ENCODE peak calls at places on chromosomes 16 and 17, in seven cellular contexts. W is body of pancreas, R is dermis microvascular lymphatic vessel endothelial cell, T is glutamatergic neuron, A is adrenal gland, C is AG10803, J is ACHN. B is an unnamed sample.

GRCh38 chr17:6752068-6752909 is 3.6 kb upstream of the XAF1 start:
- DNase-seq in A (peak; percentile 51), J (peak; percentile 21), T (no peak), R (peak; percentile 98), C (peak; percentile 100), W (peak; percentile 72), B (peak; percentile 72)

GRCh38 chr17:72977768-72978417 is 114.6 kb downstream of the SLC39A11 start:
- DNase-seq in W (no peak), J (peak; percentile 53), A (no peak), R (peak; percentile 11), T (no peak), C (no peak), B (no peak)

GRCh38 chr17:72778161-72779151 is 314.0 kb downstream of the SLC39A11 start:
- DNase-seq in W (no peak), T (peak; percentile 69), R (no peak), J (no peak), A (no peak), C (no peak), B (no peak)

GRCh38 chr17:57445772-57446472 is 189.6 kb downstream of the MSI2 start:
- DNase-seq in R (no peak), W (no peak), C (no peak), J (no peak), T (no peak), A (no peak), B (no peak)

GRCh38 chr17:58530655-58531054 is 16.2 kb upstream of the MTMR4 start:
- DNase-seq in R (no peak), A (no peak), J (no peak), W (no peak), C (no peak), T (no peak), B (no peak)

GRCh38 chr16:2859686-2860265 is 1.8 kb upstream of the PRSS22 start:
- DNase-seq in T (no peak), J (no peak), W (no peak), R (no peak), C (no peak), A (no peak), B (no peak)

GRCh38 chr16:90009172-90009899 is 9.9 kb downstream of the DBNDD1 start:
- DNase-seq in A (no peak), W (no peak), R (no peak), T (no peak), C (no peak), J (no peak), B (no peak)

GRCh38 chr16:4870138-4870671 is 22.9 kb downstream of the UBN1 start:
- DNase-seq in W (no peak), J (no peak), C (no peak), R (no peak), T (no peak), A (no peak), B (no peak)

GRCh38 chr16:29806641-29807425 is 504 bp downstream of the MAZ start:
- DNase-seq in J (peak; percentile 72), W (peak; percentile 67), A (peak; percentile 66), R (peak; percentile 33), T (peak; percentile 68), C (no peak), B (peak; percentile 68)

GRCh38 chr17:1484586-1485310 is 7.7 kb downstream of the MYO1C start:
- DNase-seq in J (peak; percentile 56), R (peak; percentile 35), T (peak; percentile 35), C (no peak), A (no peak), W (peak; percentile 88), B (no peak)

GRCh38 chr17:49994085-49995054 is 654 bp downstream of the DLX3 start:
- DNase-seq in R (no peak), C (no peak), T (no peak), A (no peak), J (no peak), W (no peak), B (no peak)

GRCh38 chr16:67641779-67642708 is 2.9 kb upstream of the CARMIL2 start:
- DNase-seq in C (peak; percentile 61), W (peak; percentile 67), T (no peak), R (peak; percentile 58), J (no peak), A (peak; percentile 88), B (peak; percentile 90)

GRCh38 chr16:85422374-85423185 is 190.5 kb upstream of the GSE1 start:
- DNase-seq in J (peak; percentile 22), T (no peak), C (no peak), A (no peak), R (no peak), W (peak; percentile 96), B (peak; percentile 87)

GRCh38 chr17:78993981-78994671 is 14.4 kb upstream of the LGALS3BP start:
- DNase-seq in W (no peak), J (no peak), A (no peak), R (no peak), T (no peak), C (no peak), B (peak; percentile 48)

GRCh38 chr16:87538594-87538993 is 45.8 kb upstream of the ZCCHC14 start:
- DNase-seq in C (peak; percentile 83), J (no peak), T (no peak), W (no peak), R (peak; percentile 43), A (no peak), B (no peak)

GRCh38 chr16:49471038-49471727 is 97.6 kb downstream of the C16orf78 start:
- DNase-seq in C (no peak), R (no peak), J (no peak), W (no peak), T (peak; percentile 2), A (no peak), B (no peak)

GRCh38 chr17:63433746-63434591 is 12.1 kb downstream of the CYB561 start:
- DNase-seq in J (peak; percentile 23), T (no peak), C (peak; percentile 98), A (peak; percentile 81), R (no peak), W (peak; percentile 79), B (no peak)

GRCh38 chr17:11940904-11941303 is 56.4 kb downstream of the ZNF18 start:
- DNase-seq in C (no peak), W (no peak), A (no peak), T (no peak), J (no peak), R (no peak), B (no peak)

GRCh38 chr16:78072275-78072674 is 27.2 kb upstream of the WWOX start:
- DNase-seq in C (no peak), W (peak; percentile 3), R (no peak), J (no peak), T (no peak), A (no peak), B (no peak)

GRCh38 chr17:80260791-80261158 is at the start of gene RNF213:
- DNase-seq in T (peak; percentile 80), J (peak; percentile 40), A (peak; percentile 53), R (peak; percentile 44), C (peak; percentile 25), W (peak; percentile 64), B (peak; percentile 75)

GRCh38 chr16:14196539-14196938 is 125.4 kb downstream of the MRTFB start:
- DNase-seq in T (no peak), J (no peak), A (no peak), C (no peak), R (peak; percentile 64), W (no peak), B (no peak)

GRCh38 chr17:1752425-1752941 is 9.4 kb upstream of the SERPINF1 start:
- DNase-seq in T (no peak), C (no peak), J (peak; percentile 35), A (peak; percentile 85), W (peak; percentile 73), R (peak; percentile 34), B (no peak)

GRCh38 chr17:58308985-58309917 is 19.3 kb downstream of the TSPOAP1 start:
- DNase-seq in W (no peak), A (peak; percentile 9), J (no peak), R (no peak), C (no peak), T (peak; percentile 10), B (no peak)

GRCh38 chr16:89300311-89300975 is 82.9 kb downstream of the ZNF778 start:
- DNase-seq in C (peak; percentile 21), A (no peak), W (peak; percentile 93), R (no peak), T (no peak), J (no peak), B (no peak)

GRCh38 chr16:14576532-14576931 is 53.5 kb downstream of the PARN start:
- DNase-seq in A (no peak), T (no peak), J (no peak), R (no peak), C (no peak), W (no peak), B (no peak)

GRCh38 chr16:48350716-48351115 is 34.5 kb downstream of the SIAH1 start:
- DNase-seq in R (no peak), W (no peak), T (no peak), C (no peak), A (no peak), J (no peak), B (no peak)

GRCh38 chr17:15941781-15942180 is 3.1 kb upstream of the ADORA2B start:
- DNase-seq in A (no peak), J (no peak), W (no peak), T (no peak), R (no peak), C (no peak), B (no peak)

GRCh38 chr17:17413821-17414220 is 63.0 kb upstream of the MED9 start:
- DNase-seq in C (peak; percentile 28), T (no peak), R (no peak), J (no peak), W (no peak), A (no peak), B (no peak)

GRCh38 chr17:36877774-36878173 is 59.5 kb upstream of the LHX1 start:
- DNase-seq in R (no peak), J (no peak), T (no peak), W (peak; percentile 2), C (no peak), A (no peak), B (no peak)

GRCh38 chr17:29642171-29642611 is 19.5 kb upstream of the CORO6 start:
- DNase-seq in W (no peak), A (no peak), T (no peak), R (peak; percentile 35), J (no peak), C (no peak), B (no peak)

GRCh38 chr16:3946604-3947180 is 66.2 kb upstream of the CREBBP start:
- DNase-seq in A (no peak), W (no peak), C (no peak), T (no peak), J (no peak), R (no peak), B (no peak)

GRCh38 chr17:14038206-14038605 is 31.1 kb upstream of the COX10 start:
- DNase-seq in T (no peak), W (no peak), J (no peak), C (peak; percentile 72), A (no peak), R (no peak), B (no peak)

GRCh38 chr17:58046230-58047094 is 36.8 kb upstream of the DYNLL2 start:
- DNase-seq in A (no peak), W (no peak), J (no peak), T (peak; percentile 32), R (no peak), C (peak; percentile 46), B (peak; percentile 56)